ENCODE peak calls at places on chromosomes 2 and 18, in ten cellular contexts. One of them, this sample, is unnamed.

GRCh38 chr18:77088977-77089795 is 43.4 kb downstream of the MBP start:
- DNase-seq in CD4-positive, CD25-positive, alpha-beta regulatory T cell: no peak
- DNase-seq in colonic mucosa: no peak
- DNase-seq in astrocyte: no peak
- DNase-seq in Peyer's patch: no peak
- DNase-seq in left lung: no peak
- DNase-seq in lower lobe of right lung: peak
- DNase-seq in effector memory CD4-positive, alpha-beta T cell: no peak
- DNase-seq in choroid plexus epithelial cell: no peak
- DNase-seq in A549: no peak
- DNase-seq in this sample: no peak

GRCh38 chr2:159713691-159714585 is 1.6 kb downstream of the MARCHF7 start:
- DNase-seq in choroid plexus epithelial cell: peak
- DNase-seq in Peyer's patch: no peak
- DNase-seq in lower lobe of right lung: no peak
- DNase-seq in colonic mucosa: no peak
- DNase-seq in astrocyte: peak
- DNase-seq in left lung: no peak
- DNase-seq in A549: peak
- DNase-seq in CD4-positive, CD25-positive, alpha-beta regulatory T cell: no peak
- DNase-seq in effector memory CD4-positive, alpha-beta T cell: no peak
- DNase-seq in this sample: no peak

GRCh38 chr2:214469728-214470127 is 58.9 kb downstream of the VWC2L start:
- DNase-seq in CD4-positive, CD25-positive, alpha-beta regulatory T cell: no peak
- DNase-seq in lower lobe of right lung: no peak
- DNase-seq in effector memory CD4-positive, alpha-beta T cell: no peak
- DNase-seq in astrocyte: no peak
- DNase-seq in left lung: no peak
- DNase-seq in colonic mucosa: no peak
- DNase-seq in Peyer's patch: no peak
- DNase-seq in A549: no peak
- DNase-seq in choroid plexus epithelial cell: no peak
- DNase-seq in this sample: no peak

GRCh38 chr2:23545391-23545790 is 160.4 kb downstream of the KLHL29 start:
- DNase-seq in astrocyte: no peak
- DNase-seq in left lung: peak
- DNase-seq in effector memory CD4-positive, alpha-beta T cell: no peak
- DNase-seq in A549: peak
- DNase-seq in CD4-positive, CD25-positive, alpha-beta regulatory T cell: no peak
- DNase-seq in lower lobe of right lung: no peak
- DNase-seq in colonic mucosa: no peak
- DNase-seq in choroid plexus epithelial cell: no peak
- DNase-seq in Peyer's patch: no peak
- DNase-seq in this sample: no peak

GRCh38 chr2:185132501-185133041 is 534.2 kb downstream of the ZNF804A start:
- DNase-seq in choroid plexus epithelial cell: no peak
- DNase-seq in lower lobe of right lung: peak
- DNase-seq in CD4-positive, CD25-positive, alpha-beta regulatory T cell: no peak
- DNase-seq in Peyer's patch: no peak
- DNase-seq in colonic mucosa: no peak
- DNase-seq in left lung: peak
- DNase-seq in astrocyte: no peak
- DNase-seq in effector memory CD4-positive, alpha-beta T cell: no peak
- DNase-seq in A549: no peak
- DNase-seq in this sample: peak

GRCh38 chr2:16773080-16773713 is 107.6 kb upstream of the CYRIA start:
- DNase-seq in astrocyte: peak
- DNase-seq in CD4-positive, CD25-positive, alpha-beta regulatory T cell: no peak
- DNase-seq in Peyer's patch: no peak
- DNase-seq in left lung: no peak
- DNase-seq in choroid plexus epithelial cell: peak
- DNase-seq in lower lobe of right lung: no peak
- DNase-seq in colonic mucosa: no peak
- DNase-seq in A549: peak
- DNase-seq in effector memory CD4-positive, alpha-beta T cell: no peak
- DNase-seq in this sample: peak

GRCh38 chr2:240555541-240556250 is 2.1 kb downstream of the ANKMY1 start:
- DNase-seq in left lung: no peak
- DNase-seq in astrocyte: no peak
- DNase-seq in CD4-positive, CD25-positive, alpha-beta regulatory T cell: no peak
- DNase-seq in choroid plexus epithelial cell: no peak
- DNase-seq in A549: no peak
- DNase-seq in lower lobe of right lung: no peak
- DNase-seq in colonic mucosa: no peak
- DNase-seq in effector memory CD4-positive, alpha-beta T cell: no peak
- DNase-seq in Peyer's patch: no peak
- DNase-seq in this sample: no peak

GRCh38 chr2:120314656-120315366 is 31.1 kb upstream of the INHBB start:
- DNase-seq in A549: no peak
- DNase-seq in choroid plexus epithelial cell: no peak
- DNase-seq in lower lobe of right lung: no peak
- DNase-seq in colonic mucosa: no peak
- DNase-seq in CD4-positive, CD25-positive, alpha-beta regulatory T cell: peak
- DNase-seq in astrocyte: no peak
- DNase-seq in Peyer's patch: no peak
- DNase-seq in left lung: peak
- DNase-seq in effector memory CD4-positive, alpha-beta T cell: no peak
- DNase-seq in this sample: no peak

GRCh38 chr2:175111200-175111657 is 56.8 kb downstream of the ATF2 start:
- DNase-seq in lower lobe of right lung: no peak
- DNase-seq in CD4-positive, CD25-positive, alpha-beta regulatory T cell: peak
- DNase-seq in Peyer's patch: no peak
- DNase-seq in colonic mucosa: no peak
- DNase-seq in A549: peak
- DNase-seq in choroid plexus epithelial cell: peak
- DNase-seq in astrocyte: peak
- DNase-seq in left lung: no peak
- DNase-seq in effector memory CD4-positive, alpha-beta T cell: no peak
- DNase-seq in this sample: no peak

GRCh38 chr2:137467246-137467862 is 496.9 kb upstream of the HNMT start:
- DNase-seq in effector memory CD4-positive, alpha-beta T cell: no peak
- DNase-seq in lower lobe of right lung: no peak
- DNase-seq in astrocyte: peak
- DNase-seq in colonic mucosa: peak
- DNase-seq in A549: peak
- DNase-seq in choroid plexus epithelial cell: peak
- DNase-seq in Peyer's patch: peak
- DNase-seq in left lung: no peak
- DNase-seq in CD4-positive, CD25-positive, alpha-beta regulatory T cell: no peak
- DNase-seq in this sample: no peak

GRCh38 chr2:15265889-15266288 is 295.2 kb downstream of the NBAS start:
- DNase-seq in effector memory CD4-positive, alpha-beta T cell: no peak
- DNase-seq in colonic mucosa: no peak
- DNase-seq in choroid plexus epithelial cell: no peak
- DNase-seq in A549: no peak
- DNase-seq in Peyer's patch: no peak
- DNase-seq in CD4-positive, CD25-positive, alpha-beta regulatory T cell: no peak
- DNase-seq in lower lobe of right lung: no peak
- DNase-seq in left lung: no peak
- DNase-seq in astrocyte: no peak
- DNase-seq in this sample: no peak

GRCh38 chr2:204538179-204539009 is 6.9 kb upstream of the PARD3B start:
- DNase-seq in lower lobe of right lung: no peak
- DNase-seq in colonic mucosa: no peak
- DNase-seq in CD4-positive, CD25-positive, alpha-beta regulatory T cell: no peak
- DNase-seq in A549: no peak
- DNase-seq in astrocyte: peak
- DNase-seq in choroid plexus epithelial cell: peak
- DNase-seq in left lung: peak
- DNase-seq in Peyer's patch: no peak
- DNase-seq in effector memory CD4-positive, alpha-beta T cell: no peak
- DNase-seq in this sample: no peak

GRCh38 chr2:113164234-113164929 is 9.4 kb upstream of the PSD4 start:
- DNase-seq in left lung: no peak
- DNase-seq in CD4-positive, CD25-positive, alpha-beta regulatory T cell: no peak
- DNase-seq in effector memory CD4-positive, alpha-beta T cell: no peak
- DNase-seq in astrocyte: no peak
- DNase-seq in lower lobe of right lung: no peak
- DNase-seq in colonic mucosa: peak
- DNase-seq in Peyer's patch: no peak
- DNase-seq in choroid plexus epithelial cell: no peak
- DNase-seq in A549: no peak
- DNase-seq in this sample: no peak

GRCh38 chr18:49411928-49412327 is 48.5 kb downstream of the DYM start:
- DNase-seq in astrocyte: no peak
- DNase-seq in colonic mucosa: no peak
- DNase-seq in left lung: no peak
- DNase-seq in effector memory CD4-positive, alpha-beta T cell: no peak
- DNase-seq in CD4-positive, CD25-positive, alpha-beta regulatory T cell: no peak
- DNase-seq in choroid plexus epithelial cell: no peak
- DNase-seq in Peyer's patch: no peak
- DNase-seq in A549: no peak
- DNase-seq in lower lobe of right lung: no peak
- DNase-seq in this sample: no peak

GRCh38 chr2:150438654-150439053 is 48.8 kb downstream of the RND3 start:
- DNase-seq in effector memory CD4-positive, alpha-beta T cell: no peak
- DNase-seq in colonic mucosa: no peak
- DNase-seq in astrocyte: peak
- DNase-seq in Peyer's patch: no peak
- DNase-seq in left lung: no peak
- DNase-seq in CD4-positive, CD25-positive, alpha-beta regulatory T cell: no peak
- DNase-seq in choroid plexus epithelial cell: no peak
- DNase-seq in lower lobe of right lung: no peak
- DNase-seq in A549: no peak
- DNase-seq in this sample: no peak

GRCh38 chr2:140256080-140256479 is 1475.9 kb upstream of the NXPH2 start:
- DNase-seq in lower lobe of right lung: no peak
- DNase-seq in A549: no peak
- DNase-seq in choroid plexus epithelial cell: peak
- DNase-seq in CD4-positive, CD25-positive, alpha-beta regulatory T cell: no peak
- DNase-seq in left lung: no peak
- DNase-seq in colonic mucosa: no peak
- DNase-seq in Peyer's patch: no peak
- DNase-seq in astrocyte: no peak
- DNase-seq in effector memory CD4-positive, alpha-beta T cell: no peak
- DNase-seq in this sample: no peak

DNA sequence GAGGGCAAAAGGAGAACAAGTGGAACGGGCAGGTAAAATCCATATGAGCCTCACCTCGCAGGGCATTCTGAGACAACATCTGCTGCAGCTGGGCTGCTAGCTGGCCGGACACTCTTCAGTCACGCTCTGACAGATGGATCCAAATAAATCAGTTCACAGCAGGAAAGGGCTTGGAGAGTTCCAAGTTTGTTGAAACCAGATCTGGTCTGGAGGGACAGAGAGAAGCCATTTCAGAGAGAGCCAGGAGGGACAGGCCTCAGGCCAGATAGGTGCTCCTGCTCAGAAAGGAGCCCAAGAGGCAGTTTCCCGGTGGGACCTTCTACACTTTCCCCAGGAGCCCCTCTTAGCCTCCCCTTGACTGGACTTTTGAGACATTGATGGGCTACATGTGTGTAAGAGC is 28.2 kb upstream of the TNP1 start:
- DNase-seq in colonic mucosa: no peak
- DNase-seq in CD4-positive, CD25-positive, alpha-beta regulatory T cell: no peak
- DNase-seq in Peyer's patch: no peak
- DNase-seq in astrocyte: no peak
- DNase-seq in choroid plexus epithelial cell: no peak
- DNase-seq in lower lobe of right lung: no peak
- DNase-seq in A549: no peak
- DNase-seq in effector memory CD4-positive, alpha-beta T cell: no peak
- DNase-seq in left lung: no peak
- DNase-seq in this sample: no peak
- H3K4me3 ChIP-seq in colonic mucosa: no peak
- H3K4me3 ChIP-seq in CD4-positive, CD25-positive, alpha-beta regulatory T cell: no peak
- H3K4me3 ChIP-seq in Peyer's patch: no peak
- H3K4me3 ChIP-seq in astrocyte: no peak
- H3K4me3 ChIP-seq in choroid plexus epithelial cell: no peak
- H3K4me3 ChIP-seq in lower lobe of right lung: no peak
- H3K4me3 ChIP-seq in A549: no peak
- H3K4me3 ChIP-seq in effector memory CD4-positive, alpha-beta T cell: no peak
- H3K4me3 ChIP-seq in left lung: no peak
- H3K4me3 ChIP-seq in this sample: no peak

GRCh38 chr2:219327719-219328118 is 4.8 kb downstream of the RESP18 start:
- DNase-seq in Peyer's patch: no peak
- DNase-seq in CD4-positive, CD25-positive, alpha-beta regulatory T cell: no peak
- DNase-seq in lower lobe of right lung: no peak
- DNase-seq in choroid plexus epithelial cell: no peak
- DNase-seq in astrocyte: no peak
- DNase-seq in colonic mucosa: no peak
- DNase-seq in left lung: no peak
- DNase-seq in A549: no peak
- DNase-seq in effector memory CD4-positive, alpha-beta T cell: no peak
- DNase-seq in this sample: no peak
- H3K4me3 ChIP-seq in Peyer's patch: no peak
- H3K4me3 ChIP-seq in CD4-positive, CD25-positive, alpha-beta regulatory T cell: no peak
- H3K4me3 ChIP-seq in lower lobe of right lung: no peak
- H3K4me3 ChIP-seq in choroid plexus epithelial cell: no peak
- H3K4me3 ChIP-seq in astrocyte: no peak
- H3K4me3 ChIP-seq in colonic mucosa: no peak
- H3K4me3 ChIP-seq in left lung: no peak
- H3K4me3 ChIP-seq in A549: no peak
- H3K4me3 ChIP-seq in effector memory CD4-positive, alpha-beta T cell: no peak
- H3K4me3 ChIP-seq in this sample: no peak

GRCh38 chr2:172600644-172601043 is 44.8 kb downstream of the PDK1 start:
- DNase-seq in Peyer's patch: no peak
- DNase-seq in A549: no peak
- DNase-seq in colonic mucosa: no peak
- DNase-seq in lower lobe of right lung: no peak
- DNase-seq in CD4-positive, CD25-positive, alpha-beta regulatory T cell: no peak
- DNase-seq in left lung: no peak
- DNase-seq in choroid plexus epithelial cell: peak
- DNase-seq in astrocyte: no peak
- DNase-seq in effector memory CD4-positive, alpha-beta T cell: no peak
- DNase-seq in this sample: no peak
- H3K4me3 ChIP-seq in Peyer's patch: no peak
- H3K4me3 ChIP-seq in A549: no peak
- H3K4me3 ChIP-seq in colonic mucosa: no peak
- H3K4me3 ChIP-seq in lower lobe of right lung: no peak
- H3K4me3 ChIP-seq in CD4-positive, CD25-positive, alpha-beta regulatory T cell: no peak
- H3K4me3 ChIP-seq in left lung: no peak
- H3K4me3 ChIP-seq in choroid plexus epithelial cell: no peak
- H3K4me3 ChIP-seq in astrocyte: no peak
- H3K4me3 ChIP-seq in effector memory CD4-positive, alpha-beta T cell: no peak
- H3K4me3 ChIP-seq in this sample: no peak

DNA sequence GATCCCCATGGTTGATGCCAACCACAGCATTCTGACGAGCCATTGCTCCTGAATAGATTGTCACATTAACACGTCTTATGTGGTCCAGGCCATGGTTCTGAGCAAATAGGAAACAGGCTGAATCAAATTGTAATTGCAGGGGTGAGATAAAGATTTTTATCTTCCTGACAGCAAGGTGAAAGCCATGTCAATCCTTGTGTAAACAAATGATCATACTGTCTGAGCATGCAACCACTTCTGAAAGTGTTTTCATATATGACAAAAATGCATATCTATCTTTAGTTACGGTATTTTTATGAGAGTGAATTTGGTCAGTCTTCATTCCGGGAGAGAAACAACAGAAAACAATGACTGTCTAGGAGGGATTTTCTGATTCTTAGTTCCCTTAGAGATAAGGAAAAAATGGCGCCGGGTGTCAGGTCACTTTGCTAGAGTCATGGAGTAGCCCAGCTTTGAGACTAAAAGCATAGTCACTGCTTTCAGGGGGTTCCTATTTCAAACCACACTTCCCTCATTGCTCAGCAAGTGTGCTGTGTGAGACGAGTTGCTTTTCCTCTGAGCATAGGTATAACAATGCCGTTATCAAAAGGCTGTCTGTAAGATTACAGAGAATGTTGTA is 958.9 kb downstream of the DCDC2C start:
- DNase-seq in lower lobe of right lung: no peak
- DNase-seq in Peyer's patch: no peak
- DNase-seq in astrocyte: no peak
- DNase-seq in effector memory CD4-positive, alpha-beta T cell: no peak
- DNase-seq in colonic mucosa: no peak
- DNase-seq in left lung: no peak
- DNase-seq in A549: no peak
- DNase-seq in CD4-positive, CD25-positive, alpha-beta regulatory T cell: no peak
- DNase-seq in choroid plexus epithelial cell: peak
- DNase-seq in this sample: no peak
- H3K4me3 ChIP-seq in lower lobe of right lung: no peak
- H3K4me3 ChIP-seq in Peyer's patch: no peak
- H3K4me3 ChIP-seq in astrocyte: no peak
- H3K4me3 ChIP-seq in effector memory CD4-positive, alpha-beta T cell: no peak
- H3K4me3 ChIP-seq in colonic mucosa: no peak
- H3K4me3 ChIP-seq in left lung: no peak
- H3K4me3 ChIP-seq in A549: no peak
- H3K4me3 ChIP-seq in CD4-positive, CD25-positive, alpha-beta regulatory T cell: no peak
- H3K4me3 ChIP-seq in choroid plexus epithelial cell: no peak
- H3K4me3 ChIP-seq in this sample: no peak

This sample was measured in mucosa of descending colon.